ENCODE peak calls at places on chromosomes 2 and 18, in nine cellular contexts. One of them, this sample, is unnamed.

GRCh38 chr2:123514808-123515207 is 510.3 kb upstream of the CNTNAP5 start:
- DNase-seq in NCI-H1105 treated with DMSO at 0.1 percent for 48 hours: no peak
- DNase-seq in activated naive CD4-positive, alpha-beta T cell treated with anti-CD3 and anti-CD28 coated beads, Interleukin-2, amount 10 ng/mL, durations not matched to agents 7 days and 5 days: no peak
- DNase-seq in T1000: no peak
- DNase-seq in left lung: no peak
- DNase-seq in CD4-positive, alpha-beta memory T cell: no peak
- DNase-seq in fibroblast of mammary gland: no peak
- DNase-seq in sciatic nerve: no peak
- DNase-seq in stimulated activated CD8-positive, alpha-beta memory T cell treated with anti-CD3 and anti-CD28 coated beads, Interleukin-15, amount 100 ng/mL, for 4 hours: no peak
- DNase-seq in this sample: no peak

GRCh38 chr18:8264861-8265411 is 344.3 kb upstream of the RAB12 start:
- DNase-seq in NCI-H1105 treated with DMSO at 0.1 percent for 48 hours: no peak
- DNase-seq in activated naive CD4-positive, alpha-beta T cell treated with anti-CD3 and anti-CD28 coated beads, Interleukin-2, amount 10 ng/mL, durations not matched to agents 7 days and 5 days: no peak
- DNase-seq in T1000: no peak
- DNase-seq in left lung: no peak
- DNase-seq in CD4-positive, alpha-beta memory T cell: no peak
- DNase-seq in fibroblast of mammary gland: no peak
- DNase-seq in sciatic nerve: no peak
- DNase-seq in stimulated activated CD8-positive, alpha-beta memory T cell treated with anti-CD3 and anti-CD28 coated beads, Interleukin-15, amount 100 ng/mL, for 4 hours: no peak
- DNase-seq in this sample: no peak

GRCh38 chr18:50128506-50129271 is 66.3 kb downstream of the MYO5B start:
- DNase-seq in NCI-H1105 treated with DMSO at 0.1 percent for 48 hours: no peak
- DNase-seq in activated naive CD4-positive, alpha-beta T cell treated with anti-CD3 and anti-CD28 coated beads, Interleukin-2, amount 10 ng/mL, durations not matched to agents 7 days and 5 days: no peak
- DNase-seq in T1000: no peak
- DNase-seq in left lung: no peak
- DNase-seq in CD4-positive, alpha-beta memory T cell: no peak
- DNase-seq in fibroblast of mammary gland: no peak
- DNase-seq in sciatic nerve: no peak
- DNase-seq in stimulated activated CD8-positive, alpha-beta memory T cell treated with anti-CD3 and anti-CD28 coated beads, Interleukin-15, amount 100 ng/mL, for 4 hours: no peak
- DNase-seq in this sample: no peak

GRCh38 chr2:202632682-202633081 is 2.1 kb upstream of the FAM117B start:
- DNase-seq in NCI-H1105 treated with DMSO at 0.1 percent for 48 hours: no peak
- DNase-seq in activated naive CD4-positive, alpha-beta T cell treated with anti-CD3 and anti-CD28 coated beads, Interleukin-2, amount 10 ng/mL, durations not matched to agents 7 days and 5 days: no peak
- DNase-seq in T1000: no peak
- DNase-seq in left lung: no peak
- DNase-seq in CD4-positive, alpha-beta memory T cell: no peak
- DNase-seq in fibroblast of mammary gland: peak
- DNase-seq in sciatic nerve: no peak
- DNase-seq in stimulated activated CD8-positive, alpha-beta memory T cell treated with anti-CD3 and anti-CD28 coated beads, Interleukin-15, amount 100 ng/mL, for 4 hours: no peak
- DNase-seq in this sample: no peak

GRCh38 chr18:36195427-36196122 is 8.3 kb downstream of the MOCOS start:
- DNase-seq in NCI-H1105 treated with DMSO at 0.1 percent for 48 hours: no peak
- DNase-seq in activated naive CD4-positive, alpha-beta T cell treated with anti-CD3 and anti-CD28 coated beads, Interleukin-2, amount 10 ng/mL, durations not matched to agents 7 days and 5 days: no peak
- DNase-seq in T1000: no peak
- DNase-seq in left lung: no peak
- DNase-seq in CD4-positive, alpha-beta memory T cell: no peak
- DNase-seq in fibroblast of mammary gland: no peak
- DNase-seq in sciatic nerve: no peak
- DNase-seq in stimulated activated CD8-positive, alpha-beta memory T cell treated with anti-CD3 and anti-CD28 coated beads, Interleukin-15, amount 100 ng/mL, for 4 hours: no peak
- DNase-seq in this sample: no peak

GRCh38 chr2:181575650-181576025 is 81.3 kb downstream of the CERKL start:
- DNase-seq in NCI-H1105 treated with DMSO at 0.1 percent for 48 hours: peak
- DNase-seq in activated naive CD4-positive, alpha-beta T cell treated with anti-CD3 and anti-CD28 coated beads, Interleukin-2, amount 10 ng/mL, durations not matched to agents 7 days and 5 days: no peak
- DNase-seq in T1000: no peak
- DNase-seq in left lung: no peak
- DNase-seq in CD4-positive, alpha-beta memory T cell: no peak
- DNase-seq in fibroblast of mammary gland: no peak
- DNase-seq in sciatic nerve: no peak
- DNase-seq in stimulated activated CD8-positive, alpha-beta memory T cell treated with anti-CD3 and anti-CD28 coated beads, Interleukin-15, amount 100 ng/mL, for 4 hours: no peak
- DNase-seq in this sample: peak

GRCh38 chr2:24984912-24985311 is 13.2 kb upstream of the DNAJC27 start:
- DNase-seq in NCI-H1105 treated with DMSO at 0.1 percent for 48 hours: peak
- DNase-seq in activated naive CD4-positive, alpha-beta T cell treated with anti-CD3 and anti-CD28 coated beads, Interleukin-2, amount 10 ng/mL, durations not matched to agents 7 days and 5 days: no peak
- DNase-seq in T1000: no peak
- DNase-seq in left lung: no peak
- DNase-seq in CD4-positive, alpha-beta memory T cell: no peak
- DNase-seq in fibroblast of mammary gland: peak
- DNase-seq in sciatic nerve: peak
- DNase-seq in stimulated activated CD8-positive, alpha-beta memory T cell treated with anti-CD3 and anti-CD28 coated beads, Interleukin-15, amount 100 ng/mL, for 4 hours: no peak
- DNase-seq in this sample: no peak

GRCh38 chr2:151947524-151948165 is 119.4 kb upstream of the ARL5A start:
- DNase-seq in NCI-H1105 treated with DMSO at 0.1 percent for 48 hours: no peak
- DNase-seq in activated naive CD4-positive, alpha-beta T cell treated with anti-CD3 and anti-CD28 coated beads, Interleukin-2, amount 10 ng/mL, durations not matched to agents 7 days and 5 days: no peak
- DNase-seq in T1000: no peak
- DNase-seq in left lung: no peak
- DNase-seq in CD4-positive, alpha-beta memory T cell: no peak
- DNase-seq in fibroblast of mammary gland: peak
- DNase-seq in sciatic nerve: no peak
- DNase-seq in stimulated activated CD8-positive, alpha-beta memory T cell treated with anti-CD3 and anti-CD28 coated beads, Interleukin-15, amount 100 ng/mL, for 4 hours: no peak
- DNase-seq in this sample: peak

GRCh38 chr2:81283081-81283480 is 978.5 kb upstream of the LRRTM1 start:
- DNase-seq in NCI-H1105 treated with DMSO at 0.1 percent for 48 hours: no peak
- DNase-seq in activated naive CD4-positive, alpha-beta T cell treated with anti-CD3 and anti-CD28 coated beads, Interleukin-2, amount 10 ng/mL, durations not matched to agents 7 days and 5 days: no peak
- DNase-seq in T1000: no peak
- DNase-seq in left lung: no peak
- DNase-seq in CD4-positive, alpha-beta memory T cell: no peak
- DNase-seq in fibroblast of mammary gland: no peak
- DNase-seq in sciatic nerve: no peak
- DNase-seq in stimulated activated CD8-positive, alpha-beta memory T cell treated with anti-CD3 and anti-CD28 coated beads, Interleukin-15, amount 100 ng/mL, for 4 hours: no peak
- DNase-seq in this sample: no peak

GRCh38 chr18:22194151-22194598 is 24.8 kb downstream of the GATA6 start:
- DNase-seq in NCI-H1105 treated with DMSO at 0.1 percent for 48 hours: no peak
- DNase-seq in activated naive CD4-positive, alpha-beta T cell treated with anti-CD3 and anti-CD28 coated beads, Interleukin-2, amount 10 ng/mL, durations not matched to agents 7 days and 5 days: no peak
- DNase-seq in T1000: no peak
- DNase-seq in left lung: no peak
- DNase-seq in CD4-positive, alpha-beta memory T cell: no peak
- DNase-seq in fibroblast of mammary gland: no peak
- DNase-seq in sciatic nerve: no peak
- DNase-seq in stimulated activated CD8-positive, alpha-beta memory T cell treated with anti-CD3 and anti-CD28 coated beads, Interleukin-15, amount 100 ng/mL, for 4 hours: no peak
- DNase-seq in this sample: no peak

GRCh38 chr2:46335404-46335965 is 38.3 kb downstream of the EPAS1 start:
- DNase-seq in NCI-H1105 treated with DMSO at 0.1 percent for 48 hours: no peak
- DNase-seq in activated naive CD4-positive, alpha-beta T cell treated with anti-CD3 and anti-CD28 coated beads, Interleukin-2, amount 10 ng/mL, durations not matched to agents 7 days and 5 days: no peak
- DNase-seq in T1000: no peak
- DNase-seq in left lung: no peak
- DNase-seq in CD4-positive, alpha-beta memory T cell: no peak
- DNase-seq in fibroblast of mammary gland: peak
- DNase-seq in sciatic nerve: peak
- DNase-seq in stimulated activated CD8-positive, alpha-beta memory T cell treated with anti-CD3 and anti-CD28 coated beads, Interleukin-15, amount 100 ng/mL, for 4 hours: no peak
- DNase-seq in this sample: no peak

GRCh38 chr2:188623995-188624643 is 332.4 kb downstream of the GULP1 start:
- DNase-seq in NCI-H1105 treated with DMSO at 0.1 percent for 48 hours: peak
- DNase-seq in activated naive CD4-positive, alpha-beta T cell treated with anti-CD3 and anti-CD28 coated beads, Interleukin-2, amount 10 ng/mL, durations not matched to agents 7 days and 5 days: no peak
- DNase-seq in T1000: no peak
- DNase-seq in left lung: no peak
- DNase-seq in CD4-positive, alpha-beta memory T cell: no peak
- DNase-seq in fibroblast of mammary gland: peak
- DNase-seq in sciatic nerve: no peak
- DNase-seq in stimulated activated CD8-positive, alpha-beta memory T cell treated with anti-CD3 and anti-CD28 coated beads, Interleukin-15, amount 100 ng/mL, for 4 hours: no peak
- DNase-seq in this sample: no peak

GRCh38 chr2:54949431-54949830 is 100.8 kb downstream of the RTN4 start:
- DNase-seq in NCI-H1105 treated with DMSO at 0.1 percent for 48 hours: no peak
- DNase-seq in activated naive CD4-positive, alpha-beta T cell treated with anti-CD3 and anti-CD28 coated beads, Interleukin-2, amount 10 ng/mL, durations not matched to agents 7 days and 5 days: no peak
- DNase-seq in T1000: no peak
- DNase-seq in left lung: no peak
- DNase-seq in CD4-positive, alpha-beta memory T cell: no peak
- DNase-seq in fibroblast of mammary gland: no peak
- DNase-seq in sciatic nerve: no peak
- DNase-seq in stimulated activated CD8-positive, alpha-beta memory T cell treated with anti-CD3 and anti-CD28 coated beads, Interleukin-15, amount 100 ng/mL, for 4 hours: no peak
- DNase-seq in this sample: no peak

GRCh38 chr18:46723856-46724415 is 32.9 kb downstream of the ST8SIA5 start:
- DNase-seq in NCI-H1105 treated with DMSO at 0.1 percent for 48 hours: no peak
- DNase-seq in activated naive CD4-positive, alpha-beta T cell treated with anti-CD3 and anti-CD28 coated beads, Interleukin-2, amount 10 ng/mL, durations not matched to agents 7 days and 5 days: no peak
- DNase-seq in T1000: no peak
- DNase-seq in left lung: no peak
- DNase-seq in CD4-positive, alpha-beta memory T cell: no peak
- DNase-seq in fibroblast of mammary gland: no peak
- DNase-seq in sciatic nerve: no peak
- DNase-seq in stimulated activated CD8-positive, alpha-beta memory T cell treated with anti-CD3 and anti-CD28 coated beads, Interleukin-15, amount 100 ng/mL, for 4 hours: no peak
- DNase-seq in this sample: no peak

GRCh38 chr2:128525653-128526052 is 207.0 kb upstream of the HS6ST1 start:
- DNase-seq in NCI-H1105 treated with DMSO at 0.1 percent for 48 hours: no peak
- DNase-seq in activated naive CD4-positive, alpha-beta T cell treated with anti-CD3 and anti-CD28 coated beads, Interleukin-2, amount 10 ng/mL, durations not matched to agents 7 days and 5 days: no peak
- DNase-seq in T1000: no peak
- DNase-seq in left lung: no peak
- DNase-seq in CD4-positive, alpha-beta memory T cell: no peak
- DNase-seq in fibroblast of mammary gland: peak
- DNase-seq in sciatic nerve: no peak
- DNase-seq in stimulated activated CD8-positive, alpha-beta memory T cell treated with anti-CD3 and anti-CD28 coated beads, Interleukin-15, amount 100 ng/mL, for 4 hours: no peak
- DNase-seq in this sample: no peak

GRCh38 chr2:88600038-88600465 is 27.2 kb downstream of the EIF2AK3 start:
- DNase-seq in NCI-H1105 treated with DMSO at 0.1 percent for 48 hours: peak
- DNase-seq in activated naive CD4-positive, alpha-beta T cell treated with anti-CD3 and anti-CD28 coated beads, Interleukin-2, amount 10 ng/mL, durations not matched to agents 7 days and 5 days: peak
- DNase-seq in T1000: peak
- DNase-seq in left lung: no peak
- DNase-seq in CD4-positive, alpha-beta memory T cell: peak
- DNase-seq in fibroblast of mammary gland: peak
- DNase-seq in sciatic nerve: no peak
- DNase-seq in stimulated activated CD8-positive, alpha-beta memory T cell treated with anti-CD3 and anti-CD28 coated beads, Interleukin-15, amount 100 ng/mL, for 4 hours: no peak
- DNase-seq in this sample: no peak

GRCh38 chr2:96099861-96100798 is 16.2 kb downstream of the ADRA2B start:
- DNase-seq in NCI-H1105 treated with DMSO at 0.1 percent for 48 hours: no peak
- DNase-seq in activated naive CD4-positive, alpha-beta T cell treated with anti-CD3 and anti-CD28 coated beads, Interleukin-2, amount 10 ng/mL, durations not matched to agents 7 days and 5 days: peak
- DNase-seq in T1000: no peak
- DNase-seq in left lung: no peak
- DNase-seq in CD4-positive, alpha-beta memory T cell: no peak
- DNase-seq in fibroblast of mammary gland: no peak
- DNase-seq in sciatic nerve: peak
- DNase-seq in stimulated activated CD8-positive, alpha-beta memory T cell treated with anti-CD3 and anti-CD28 coated beads, Interleukin-15, amount 100 ng/mL, for 4 hours: no peak
- DNase-seq in this sample: no peak

GRCh38 chr2:230893881-230894781 is 29.4 kb downstream of the ITM2C start:
- DNase-seq in NCI-H1105 treated with DMSO at 0.1 percent for 48 hours: no peak
- DNase-seq in activated naive CD4-positive, alpha-beta T cell treated with anti-CD3 and anti-CD28 coated beads, Interleukin-2, amount 10 ng/mL, durations not matched to agents 7 days and 5 days: no peak
- DNase-seq in T1000: no peak
- DNase-seq in left lung: no peak
- DNase-seq in CD4-positive, alpha-beta memory T cell: no peak
- DNase-seq in fibroblast of mammary gland: no peak
- DNase-seq in sciatic nerve: peak
- DNase-seq in stimulated activated CD8-positive, alpha-beta memory T cell treated with anti-CD3 and anti-CD28 coated beads, Interleukin-15, amount 100 ng/mL, for 4 hours: no peak
- DNase-seq in this sample: no peak

GRCh38 chr2:151063271-151063670 is 198.4 kb downstream of the RBM43 start:
- DNase-seq in NCI-H1105 treated with DMSO at 0.1 percent for 48 hours: peak
- DNase-seq in activated naive CD4-positive, alpha-beta T cell treated with anti-CD3 and anti-CD28 coated beads, Interleukin-2, amount 10 ng/mL, durations not matched to agents 7 days and 5 days: no peak
- DNase-seq in T1000: no peak
- DNase-seq in left lung: no peak
- DNase-seq in CD4-positive, alpha-beta memory T cell: no peak
- DNase-seq in fibroblast of mammary gland: no peak
- DNase-seq in sciatic nerve: no peak
- DNase-seq in stimulated activated CD8-positive, alpha-beta memory T cell treated with anti-CD3 and anti-CD28 coated beads, Interleukin-15, amount 100 ng/mL, for 4 hours: no peak
- DNase-seq in this sample: no peak

GRCh38 chr18:9008709-9009635 is 93.5 kb upstream of the NDUFV2 start:
- DNase-seq in NCI-H1105 treated with DMSO at 0.1 percent for 48 hours: no peak
- DNase-seq in activated naive CD4-positive, alpha-beta T cell treated with anti-CD3 and anti-CD28 coated beads, Interleukin-2, amount 10 ng/mL, durations not matched to agents 7 days and 5 days: no peak
- DNase-seq in T1000: no peak
- DNase-seq in left lung: no peak
- DNase-seq in CD4-positive, alpha-beta memory T cell: no peak
- DNase-seq in fibroblast of mammary gland: no peak
- DNase-seq in sciatic nerve: no peak
- DNase-seq in stimulated activated CD8-positive, alpha-beta memory T cell treated with anti-CD3 and anti-CD28 coated beads, Interleukin-15, amount 100 ng/mL, for 4 hours: no peak
- DNase-seq in this sample: no peak

GRCh38 chr2:85994421-85994777 is 105.6 kb upstream of the ST3GAL5 start:
- DNase-seq in NCI-H1105 treated with DMSO at 0.1 percent for 48 hours: no peak
- DNase-seq in activated naive CD4-positive, alpha-beta T cell treated with anti-CD3 and anti-CD28 coated beads, Interleukin-2, amount 10 ng/mL, durations not matched to agents 7 days and 5 days: no peak
- DNase-seq in T1000: no peak
- DNase-seq in left lung: no peak
- DNase-seq in CD4-positive, alpha-beta memory T cell: no peak
- DNase-seq in fibroblast of mammary gland: no peak
- DNase-seq in sciatic nerve: peak
- DNase-seq in stimulated activated CD8-positive, alpha-beta memory T cell treated with anti-CD3 and anti-CD28 coated beads, Interleukin-15, amount 100 ng/mL, for 4 hours: no peak
- DNase-seq in this sample: no peak